ENCODE peak calls at places on chromosomes 13 and 19, in nine cellular contexts. One of them, this sample, is unnamed.

GRCh38 chr13:114128624-114129522 is 3.5 kb downstream of the RASA3 start:
- DNase-seq in psoas muscle: peak
- DNase-seq in CD4-positive, alpha-beta T cell: peak
- DNase-seq in OCI-LY7: peak
- DNase-seq in CD8-positive, alpha-beta T cell: peak
- DNase-seq in GM23338: no peak
- DNase-seq in endothelial cell of umbilical vein: peak
- DNase-seq in RWPE1: no peak
- DNase-seq in CD8-positive, alpha-beta memory T cell: peak
- DNase-seq in this sample: no peak

GRCh38 chr19:19822148-19822429 is 539 bp upstream of the ZNF506 start:
- DNase-seq in psoas muscle: no peak
- DNase-seq in CD4-positive, alpha-beta T cell: no peak
- DNase-seq in OCI-LY7: peak
- DNase-seq in CD8-positive, alpha-beta T cell: no peak
- DNase-seq in GM23338: no peak
- DNase-seq in endothelial cell of umbilical vein: no peak
- DNase-seq in RWPE1: no peak
- DNase-seq in CD8-positive, alpha-beta memory T cell: no peak
- DNase-seq in this sample: no peak

GRCh38 chr13:32587014-32587773 is 942 bp downstream of the PDS5B start:
- DNase-seq in psoas muscle: peak
- DNase-seq in CD4-positive, alpha-beta T cell: peak
- DNase-seq in OCI-LY7: peak
- DNase-seq in CD8-positive, alpha-beta T cell: peak
- DNase-seq in GM23338: peak
- DNase-seq in endothelial cell of umbilical vein: peak
- DNase-seq in RWPE1: no peak
- DNase-seq in CD8-positive, alpha-beta memory T cell: peak
- DNase-seq in this sample: no peak

GRCh38 chr13:88436974-88437373 is 765.8 kb downstream of the SLITRK5 start:
- DNase-seq in psoas muscle: no peak
- DNase-seq in CD4-positive, alpha-beta T cell: no peak
- DNase-seq in OCI-LY7: no peak
- DNase-seq in CD8-positive, alpha-beta T cell: no peak
- DNase-seq in GM23338: no peak
- DNase-seq in endothelial cell of umbilical vein: no peak
- DNase-seq in RWPE1: no peak
- DNase-seq in CD8-positive, alpha-beta memory T cell: no peak
- DNase-seq in this sample: no peak

GRCh38 chr13:23735329-23735728 is 153.9 kb downstream of the MIPEP start:
- DNase-seq in psoas muscle: no peak
- DNase-seq in CD4-positive, alpha-beta T cell: no peak
- DNase-seq in OCI-LY7: no peak
- DNase-seq in CD8-positive, alpha-beta T cell: no peak
- DNase-seq in GM23338: no peak
- DNase-seq in endothelial cell of umbilical vein: no peak
- DNase-seq in RWPE1: no peak
- DNase-seq in CD8-positive, alpha-beta memory T cell: no peak
- DNase-seq in this sample: no peak

GRCh38 chr13:43006893-43007631 is 15.0 kb upstream of the EPSTI1 start:
- DNase-seq in psoas muscle: no peak
- DNase-seq in CD4-positive, alpha-beta T cell: no peak
- DNase-seq in OCI-LY7: no peak
- DNase-seq in CD8-positive, alpha-beta T cell: no peak
- DNase-seq in GM23338: no peak
- DNase-seq in endothelial cell of umbilical vein: no peak
- DNase-seq in RWPE1: peak
- DNase-seq in CD8-positive, alpha-beta memory T cell: no peak
- DNase-seq in this sample: no peak

GRCh38 chr19:52217576-52217975 is 27.7 kb downstream of the PPP2R1A start:
- DNase-seq in psoas muscle: no peak
- DNase-seq in CD4-positive, alpha-beta T cell: no peak
- DNase-seq in OCI-LY7: no peak
- DNase-seq in CD8-positive, alpha-beta T cell: no peak
- DNase-seq in GM23338: peak
- DNase-seq in endothelial cell of umbilical vein: no peak
- DNase-seq in RWPE1: no peak
- DNase-seq in CD8-positive, alpha-beta memory T cell: no peak
- DNase-seq in this sample: no peak

GRCh38 chr19:53624776-53625540 is 6.8 kb upstream of the DPRX start:
- DNase-seq in psoas muscle: no peak
- DNase-seq in CD4-positive, alpha-beta T cell: no peak
- DNase-seq in OCI-LY7: no peak
- DNase-seq in CD8-positive, alpha-beta T cell: no peak
- DNase-seq in GM23338: no peak
- DNase-seq in endothelial cell of umbilical vein: no peak
- DNase-seq in RWPE1: no peak
- DNase-seq in CD8-positive, alpha-beta memory T cell: no peak
- DNase-seq in this sample: no peak

GRCh38 chr13:95087746-95088305 is 213.4 kb downstream of the ABCC4 start:
- DNase-seq in psoas muscle: no peak
- DNase-seq in CD4-positive, alpha-beta T cell: no peak
- DNase-seq in OCI-LY7: no peak
- DNase-seq in CD8-positive, alpha-beta T cell: no peak
- DNase-seq in GM23338: no peak
- DNase-seq in endothelial cell of umbilical vein: peak
- DNase-seq in RWPE1: no peak
- DNase-seq in CD8-positive, alpha-beta memory T cell: no peak
- DNase-seq in this sample: no peak

GRCh38 chr13:39451860-39452301 is 151.1 kb downstream of the LHFPL6 start:
- DNase-seq in psoas muscle: peak
- DNase-seq in CD4-positive, alpha-beta T cell: no peak
- DNase-seq in OCI-LY7: peak
- DNase-seq in CD8-positive, alpha-beta T cell: no peak
- DNase-seq in GM23338: no peak
- DNase-seq in endothelial cell of umbilical vein: peak
- DNase-seq in RWPE1: no peak
- DNase-seq in CD8-positive, alpha-beta memory T cell: no peak
- DNase-seq in this sample: peak

GRCh38 chr13:111329641-111330040 is 9.2 kb downstream of the TEX29 start:
- DNase-seq in psoas muscle: no peak
- DNase-seq in CD4-positive, alpha-beta T cell: no peak
- DNase-seq in OCI-LY7: no peak
- DNase-seq in CD8-positive, alpha-beta T cell: no peak
- DNase-seq in GM23338: no peak
- DNase-seq in endothelial cell of umbilical vein: no peak
- DNase-seq in RWPE1: no peak
- DNase-seq in CD8-positive, alpha-beta memory T cell: no peak
- DNase-seq in this sample: no peak

GRCh38 chr13:113456116-113456702 is 2.9 kb upstream of the ADPRHL1 start:
- DNase-seq in psoas muscle: no peak
- DNase-seq in CD4-positive, alpha-beta T cell: no peak
- DNase-seq in OCI-LY7: no peak
- DNase-seq in CD8-positive, alpha-beta T cell: no peak
- DNase-seq in GM23338: no peak
- DNase-seq in endothelial cell of umbilical vein: no peak
- DNase-seq in RWPE1: no peak
- DNase-seq in CD8-positive, alpha-beta memory T cell: no peak
- DNase-seq in this sample: no peak

GRCh38 chr19:6873708-6874431 is 13.5 kb upstream of the ADGRE1 start:
- DNase-seq in psoas muscle: no peak
- DNase-seq in CD4-positive, alpha-beta T cell: no peak
- DNase-seq in OCI-LY7: no peak
- DNase-seq in CD8-positive, alpha-beta T cell: no peak
- DNase-seq in GM23338: no peak
- DNase-seq in endothelial cell of umbilical vein: no peak
- DNase-seq in RWPE1: no peak
- DNase-seq in CD8-positive, alpha-beta memory T cell: no peak
- DNase-seq in this sample: no peak

GRCh38 chr13:101728021-101728420 is 275.5 kb downstream of the ITGBL1 start:
- DNase-seq in psoas muscle: no peak
- DNase-seq in CD4-positive, alpha-beta T cell: no peak
- DNase-seq in OCI-LY7: no peak
- DNase-seq in CD8-positive, alpha-beta T cell: no peak
- DNase-seq in GM23338: no peak
- DNase-seq in endothelial cell of umbilical vein: no peak
- DNase-seq in RWPE1: no peak
- DNase-seq in CD8-positive, alpha-beta memory T cell: no peak
- DNase-seq in this sample: no peak

GRCh38 chr19:30799854-30800755 is 427.9 kb downstream of the ZNF536 start:
- DNase-seq in psoas muscle: peak
- DNase-seq in CD4-positive, alpha-beta T cell: no peak
- DNase-seq in OCI-LY7: no peak
- DNase-seq in CD8-positive, alpha-beta T cell: no peak
- DNase-seq in GM23338: peak
- DNase-seq in endothelial cell of umbilical vein: no peak
- DNase-seq in RWPE1: peak
- DNase-seq in CD8-positive, alpha-beta memory T cell: no peak
- DNase-seq in this sample: no peak

GRCh38 chr19:31502536-31503170 is 153.4 kb upstream of the TSHZ3 start:
- DNase-seq in psoas muscle: no peak
- DNase-seq in CD4-positive, alpha-beta T cell: no peak
- DNase-seq in OCI-LY7: no peak
- DNase-seq in CD8-positive, alpha-beta T cell: no peak
- DNase-seq in GM23338: no peak
- DNase-seq in endothelial cell of umbilical vein: no peak
- DNase-seq in RWPE1: no peak
- DNase-seq in CD8-positive, alpha-beta memory T cell: no peak
- DNase-seq in this sample: no peak

GRCh38 chr19:39996218-39996810 is 546 bp upstream of the ZNF546 start:
- DNase-seq in psoas muscle: no peak
- DNase-seq in CD4-positive, alpha-beta T cell: peak
- DNase-seq in OCI-LY7: peak
- DNase-seq in CD8-positive, alpha-beta T cell: peak
- DNase-seq in GM23338: no peak
- DNase-seq in endothelial cell of umbilical vein: no peak
- DNase-seq in RWPE1: peak
- DNase-seq in CD8-positive, alpha-beta memory T cell: peak
- DNase-seq in this sample: peak

GRCh38 chr13:19155321-19155861 is 26.2 kb downstream of the TUBA3C start:
- DNase-seq in psoas muscle: no peak
- DNase-seq in CD4-positive, alpha-beta T cell: no peak
- DNase-seq in OCI-LY7: no peak
- DNase-seq in CD8-positive, alpha-beta T cell: no peak
- DNase-seq in GM23338: no peak
- DNase-seq in endothelial cell of umbilical vein: no peak
- DNase-seq in RWPE1: no peak
- DNase-seq in CD8-positive, alpha-beta memory T cell: no peak
- DNase-seq in this sample: no peak

GRCh38 chr19:3573162-3573857 is 566 bp downstream of the HMG20B start:
- DNase-seq in psoas muscle: peak
- DNase-seq in CD4-positive, alpha-beta T cell: no peak
- DNase-seq in OCI-LY7: peak
- DNase-seq in CD8-positive, alpha-beta T cell: no peak
- DNase-seq in GM23338: peak
- DNase-seq in endothelial cell of umbilical vein: no peak
- DNase-seq in RWPE1: no peak
- DNase-seq in CD8-positive, alpha-beta memory T cell: no peak
- DNase-seq in this sample: no peak
- H3K27ac ChIP-seq in psoas muscle: peak
- H3K27ac ChIP-seq in CD4-positive, alpha-beta T cell: peak
- H3K27ac ChIP-seq in OCI-LY7: peak
- H3K27ac ChIP-seq in CD8-positive, alpha-beta T cell: peak
- H3K27ac ChIP-seq in GM23338: no peak
- H3K27ac ChIP-seq in endothelial cell of umbilical vein: peak
- H3K27ac ChIP-seq in RWPE1: peak
- H3K27ac ChIP-seq in CD8-positive, alpha-beta memory T cell: peak
- H3K27ac ChIP-seq in this sample: peak

DNA sequence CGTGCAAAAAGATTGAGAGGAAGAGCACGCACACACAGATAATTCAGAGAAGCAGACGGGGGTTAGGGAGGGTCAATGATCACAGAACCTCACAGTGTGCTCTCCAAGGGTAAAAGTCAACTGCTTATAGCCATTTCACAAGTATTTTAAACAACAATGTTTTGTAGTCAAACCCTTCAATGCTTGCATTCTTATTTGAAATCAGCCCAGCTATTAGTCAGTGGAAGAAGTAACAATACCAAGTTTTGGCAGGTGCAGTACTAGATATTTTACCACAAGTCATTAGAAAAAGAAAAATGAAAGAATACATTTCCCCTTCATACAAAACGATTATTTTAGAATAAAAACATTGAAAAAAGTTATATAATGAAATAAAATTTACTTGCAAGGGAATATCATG is 2.6 kb downstream of the CSNK1A1L start:
- DNase-seq in psoas muscle: no peak
- DNase-seq in CD4-positive, alpha-beta T cell: no peak
- DNase-seq in OCI-LY7: no peak
- DNase-seq in CD8-positive, alpha-beta T cell: no peak
- DNase-seq in GM23338: no peak
- DNase-seq in endothelial cell of umbilical vein: no peak
- DNase-seq in RWPE1: no peak
- DNase-seq in CD8-positive, alpha-beta memory T cell: no peak
- DNase-seq in this sample: no peak
- H3K27ac ChIP-seq in psoas muscle: no peak
- H3K27ac ChIP-seq in CD4-positive, alpha-beta T cell: no peak
- H3K27ac ChIP-seq in OCI-LY7: no peak
- H3K27ac ChIP-seq in CD8-positive, alpha-beta T cell: no peak
- H3K27ac ChIP-seq in GM23338: no peak
- H3K27ac ChIP-seq in endothelial cell of umbilical vein: no peak
- H3K27ac ChIP-seq in RWPE1: no peak
- H3K27ac ChIP-seq in CD8-positive, alpha-beta memory T cell: no peak
- H3K27ac ChIP-seq in this sample: no peak

DNA sequence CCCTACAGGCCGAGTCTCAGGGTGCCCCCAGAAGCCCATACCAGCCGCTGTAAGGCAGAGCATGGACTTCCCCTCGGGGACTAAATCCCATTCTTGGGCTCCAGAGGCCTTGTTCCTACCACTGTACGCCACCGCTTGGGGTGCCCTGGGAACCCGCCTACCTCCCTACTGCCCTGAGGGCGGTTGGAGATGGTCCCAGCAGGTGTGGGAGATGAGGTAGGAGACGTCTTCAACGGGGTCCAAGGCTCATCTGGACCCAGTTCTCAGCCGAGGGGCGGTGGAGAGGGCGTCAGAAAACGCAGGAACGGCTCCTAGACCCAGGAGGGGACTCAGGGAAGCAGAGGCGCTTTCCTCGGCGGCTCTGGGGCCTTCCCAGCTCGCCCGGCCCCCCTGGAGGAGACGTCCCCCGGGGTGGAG is 833 bp upstream of the ZIK1 start:
- DNase-seq in psoas muscle: no peak
- DNase-seq in CD4-positive, alpha-beta T cell: no peak
- DNase-seq in OCI-LY7: no peak
- DNase-seq in CD8-positive, alpha-beta T cell: no peak
- DNase-seq in GM23338: no peak
- DNase-seq in endothelial cell of umbilical vein: no peak
- DNase-seq in RWPE1: no peak
- DNase-seq in CD8-positive, alpha-beta memory T cell: no peak
- DNase-seq in this sample: no peak
- H3K27ac ChIP-seq in psoas muscle: no peak
- H3K27ac ChIP-seq in CD4-positive, alpha-beta T cell: no peak
- H3K27ac ChIP-seq in OCI-LY7: no peak
- H3K27ac ChIP-seq in CD8-positive, alpha-beta T cell: no peak
- H3K27ac ChIP-seq in GM23338: peak
- H3K27ac ChIP-seq in endothelial cell of umbilical vein: no peak
- H3K27ac ChIP-seq in RWPE1: no peak
- H3K27ac ChIP-seq in CD8-positive, alpha-beta memory T cell: no peak
- H3K27ac ChIP-seq in this sample: no peak

DNA sequence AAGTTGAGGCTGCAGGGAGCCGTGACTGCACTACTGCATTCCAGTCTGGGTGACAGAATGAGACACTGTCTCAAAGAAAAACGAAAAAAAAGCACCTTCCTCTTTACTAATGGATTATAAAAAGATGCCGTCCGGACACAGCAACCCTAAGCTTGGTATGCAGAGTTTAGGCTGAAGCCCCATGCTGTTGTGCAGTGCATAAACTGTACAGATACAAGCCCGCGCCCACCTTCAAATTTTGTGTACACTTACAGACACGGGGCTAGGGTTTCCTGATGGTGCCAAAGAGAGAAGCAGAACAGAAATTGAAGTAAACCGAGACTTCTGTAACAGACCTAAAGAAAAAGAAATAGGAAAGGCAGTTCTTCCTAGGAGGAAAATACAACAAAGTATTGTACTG is 9.0 kb downstream of the LPAR6 start:
- DNase-seq in psoas muscle: no peak
- DNase-seq in CD4-positive, alpha-beta T cell: no peak
- DNase-seq in OCI-LY7: no peak
- DNase-seq in CD8-positive, alpha-beta T cell: no peak
- DNase-seq in GM23338: no peak
- DNase-seq in endothelial cell of umbilical vein: no peak
- DNase-seq in RWPE1: no peak
- DNase-seq in CD8-positive, alpha-beta memory T cell: no peak
- DNase-seq in this sample: no peak
- H3K27ac ChIP-seq in psoas muscle: no peak
- H3K27ac ChIP-seq in CD4-positive, alpha-beta T cell: peak
- H3K27ac ChIP-seq in OCI-LY7: no peak
- H3K27ac ChIP-seq in CD8-positive, alpha-beta T cell: no peak
- H3K27ac ChIP-seq in GM23338: no peak
- H3K27ac ChIP-seq in endothelial cell of umbilical vein: no peak
- H3K27ac ChIP-seq in RWPE1: peak
- H3K27ac ChIP-seq in CD8-positive, alpha-beta memory T cell: no peak
- H3K27ac ChIP-seq in this sample: no peak

This sample was measured in SK-N-MC.